ENCODE peak calls at places on chromosomes 11 and 22, in five cellular contexts. M, T, O, D and C are unnamed samples.

GRCh38 chr22:27113211-27114030 is 456.0 kb downstream of the MIAT start:
- DNase-seq in M (peak; percentile 97), T (peak; percentile 63), O (peak; percentile 76), D (no peak), C (no peak)

GRCh38 chr22:24147666-24148065 is 33.6 kb upstream of the SUSD2 start:
- DNase-seq in M (no peak), T (no peak), O (no peak), D (no peak), C (no peak)

GRCh38 chr11:29333993-29334780 is 682.6 kb downstream of the KCNA4 start:
- DNase-seq in M (peak; percentile 88), T (peak; percentile 32), O (no peak), D (peak; percentile 56), C (peak; percentile 81)

GRCh38 chr11:35523351-35523768 is 2.1 kb downstream of the PAMR1 start:
- DNase-seq in M (peak; percentile 62), T (no peak), O (no peak), D (no peak), C (no peak)

GRCh38 chr11:79173615-79174014 is 267.2 kb downstream of the TENM4 start:
- DNase-seq in M (peak; percentile 77), T (no peak), O (no peak), D (no peak), C (no peak)

GRCh38 chr11:60924906-60925684 is 835 bp downstream of the TMEM132A start:
- DNase-seq in M (no peak), T (no peak), O (no peak), D (peak; percentile 41), C (no peak)

GRCh38 chr11:72974487-72975205 is 160.4 kb downstream of the ATG16L2 start:
- DNase-seq in M (no peak), T (no peak), O (no peak), D (no peak), C (no peak)

GRCh38 chr11:47425611-47426010 is 628 bp downstream of the PSMC3 start:
- DNase-seq in M (no peak), T (no peak), O (no peak), D (peak; percentile 29), C (peak; percentile 64)

GRCh38 chr11:9293646-9294045 is 20.7 kb downstream of the TMEM41B start:
- DNase-seq in M (no peak), T (no peak), O (no peak), D (no peak), C (no peak)

GRCh38 chr11:60859616-60860250 is 4.0 kb upstream of the PTGDR2 start:
- DNase-seq in M (no peak), T (no peak), O (no peak), D (no peak), C (no peak)

GRCh38 chr22:19106886-19107729 is 15.1 kb downstream of the DGCR2 start:
- DNase-seq in M (no peak), T (no peak), O (no peak), D (no peak), C (no peak)

GRCh38 chr11:113663567-113663966 is 42.5 kb downstream of the TMPRSS5 start:
- DNase-seq in M (no peak), T (no peak), O (peak; percentile 46), D (no peak), C (no peak)

GRCh38 chr22:37231406-37232139 is 12.5 kb downstream of the RAC2 start:
- DNase-seq in M (no peak), T (no peak), O (no peak), D (no peak), C (no peak)

GRCh38 chr11:92556435-92556834 is 331.8 kb downstream of the FAT3 start:
- DNase-seq in M (peak; percentile 17), T (no peak), O (no peak), D (peak; percentile 44), C (peak; percentile 48)

GRCh38 chr11:58494096-58494495 is 13.8 kb downstream of the OR5B21 start:
- DNase-seq in M (peak; percentile 33), T (no peak), O (no peak), D (no peak), C (no peak)

GRCh38 chr11:3614742-3615171 is 27.0 kb downstream of the ART5 start:
- DNase-seq in M (no peak), T (no peak), O (no peak), D (no peak), C (no peak)

GRCh38 chr11:7668911-7669310 is 4.4 kb downstream of the CYB5R2 start:
- DNase-seq in M (no peak), T (no peak), O (peak; percentile 63), D (no peak), C (no peak)

GRCh38 chr11:60938500-60938899 is 13.5 kb downstream of the SLC15A3 start:
- DNase-seq in M (no peak), T (no peak), O (no peak), D (no peak), C (no peak)

GRCh38 chr11:1055109-1055703 is 18.7 kb upstream of the MUC6 start:
- DNase-seq in M (no peak), T (no peak), O (no peak), D (no peak), C (no peak)
- H3K4me2 ChIP-seq in M (no peak overlapping the region), T (no peak overlapping the region), O (no peak overlapping the region), D (no peak overlapping the region), C (no peak overlapping the region)

GRCh38 chr22:40346178-40347064 is at the start of gene ADSL:
- DNase-seq in M (peak; percentile 79), T (peak; percentile 79), O (no peak), D (peak; percentile 94), C (peak; percentile 95)
- H2AFZ ChIP-seq in M (peak within 1 kb of the TSS; percentile 98), T (no peak within 1 kb of the TSS), O (peak within 1 kb of the TSS; percentile 98), D (peak within 1 kb of the TSS; percentile 79), C (no peak within 1 kb of the TSS)

DNA sequence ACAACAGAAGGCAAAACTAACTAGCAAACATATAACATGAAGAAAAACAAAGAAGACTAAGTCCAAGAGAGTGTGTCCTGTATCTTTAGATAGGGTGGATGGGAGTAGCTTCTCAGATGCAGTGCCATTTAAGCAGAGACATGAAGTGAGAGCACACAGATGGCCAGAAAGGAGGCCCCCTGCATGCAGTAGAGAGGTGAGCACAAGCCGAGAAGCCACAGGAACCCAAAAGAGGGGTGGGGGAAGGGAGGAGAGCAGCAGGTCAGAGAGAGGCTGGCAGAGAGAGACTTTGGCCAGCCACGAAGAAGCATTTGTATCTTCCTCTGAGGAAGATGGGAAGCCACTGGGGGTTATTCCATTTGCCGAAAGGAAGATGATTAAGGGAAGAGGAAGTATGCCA is 86.7 kb downstream of the NTM start:
- DNase-seq in M (no peak), T (no peak), O (no peak), D (no peak), C (no peak)
- H3K27ac ChIP-seq in M (no peak overlapping the region), T (no peak overlapping the region), O (no peak overlapping the region), D (no peak overlapping the region), C (no peak overlapping the region)

GRCh38 chr11:67472882-67473281 is 3.8 kb upstream of the TMEM134 start:
- DNase-seq in M (no peak), T (no peak), O (no peak), D (no peak), C (no peak)

GRCh38 chr11:67468509-67468834 is 579 bp downstream of the TMEM134 start:
- DNase-seq in M (no peak), T (no peak), O (no peak), D (peak; percentile 57), C (peak; percentile 77)

GRCh38 chr11:67468056-67468455 is 995 bp downstream of the TMEM134 start:
- DNase-seq in M (no peak), T (no peak), O (no peak), D (no peak), C (peak; percentile 68)

GRCh38 chr11:67468835-67469811 is at the start of gene TMEM134:
- DNase-seq in M (peak; percentile 87), T (peak; percentile 81), O (no peak), D (peak; percentile 97), C (peak; percentile 96)

DNA sequence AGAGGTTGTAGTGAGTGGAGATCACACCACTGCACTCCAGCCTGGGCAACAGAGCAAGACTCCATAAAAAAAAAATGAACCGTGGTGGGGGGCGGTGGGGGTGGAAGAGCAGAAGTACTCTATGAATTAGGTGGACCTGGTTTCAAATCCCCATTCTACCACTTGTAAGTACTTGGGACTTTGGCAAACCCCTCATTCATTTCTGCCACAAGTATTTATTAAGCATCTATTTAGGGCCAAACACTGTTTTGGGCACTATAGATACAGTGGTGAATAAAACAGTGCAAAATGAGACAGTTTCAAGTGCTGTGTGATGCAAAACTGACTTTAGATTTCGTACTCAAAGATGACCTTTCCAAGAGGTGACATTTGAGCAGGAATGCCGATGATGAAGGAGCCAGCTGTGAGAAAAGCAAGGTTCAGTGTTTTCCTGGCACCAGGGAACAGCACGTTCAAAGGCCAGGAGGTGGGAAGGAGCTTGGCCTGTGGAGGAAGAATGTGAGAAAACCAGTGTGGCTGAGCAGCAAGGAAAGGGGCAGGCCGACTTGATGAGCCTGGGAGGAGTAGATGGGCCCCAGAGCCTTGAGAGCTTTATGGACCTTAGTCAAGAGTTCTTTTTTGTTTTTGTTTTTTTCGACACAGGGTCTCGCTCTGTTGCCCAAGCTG is 1.4 kb upstream of the TMEM134 start:
- DNase-seq in M (no peak), T (no peak), O (no peak), D (no peak), C (no peak)
- H3K4me2 ChIP-seq in M (no peak overlapping the region), T (peak overlapping the region; percentile 18), O (no peak overlapping the region), D (no peak overlapping the region), C (no peak overlapping the region)